ENCODE peak calls at places on chromosomes 7 and 10, in four cellular contexts. I, A, L and U are unnamed samples.

GRCh38 chr10:89419548-89419947 is 5.2 kb downstream of the IFIT5 start:
- DNase-seq in I (no peak), A (no peak), L (no peak), U (peak; percentile 11)

GRCh38 chr7:139681812-139682135 is 96.0 kb downstream of the HIPK2 start:
- DNase-seq in I (no peak), A (no peak), L (no peak), U (no peak)

GRCh38 chr10:87771871-87772500 is 46.0 kb downstream of the ATAD1 start:
- DNase-seq in I (no peak), A (no peak), L (peak; percentile 24), U (peak; percentile 39)

GRCh38 chr10:11874568-11875182 is 51.5 kb downstream of the PROSER2 start:
- DNase-seq in I (no peak), A (peak; percentile 55), L (peak; percentile 77), U (peak; percentile 77)

GRCh38 chr10:125337510-125337909 is 177.1 kb upstream of the CTBP2 start:
- DNase-seq in I (no peak), A (no peak), L (no peak), U (no peak)

GRCh38 chr10:5869156-5869555 is 20.5 kb downstream of the ANKRD16 start:
- DNase-seq in I (no peak), A (no peak), L (no peak), U (no peak)

GRCh38 chr10:29136401-29136800 is 152.5 kb upstream of the LYZL1 start:
- DNase-seq in I (no peak), A (no peak), L (no peak), U (peak; percentile 41)

GRCh38 chr10:23158370-23158769 is 33.7 kb upstream of the PTF1A start:
- DNase-seq in I (no peak), A (peak; percentile 59), L (peak; percentile 79), U (peak; percentile 71)

GRCh38 chr7:6160191-6160623 is 112.2 kb downstream of the CYTH3 start:
- DNase-seq in I (no peak), A (peak; percentile 78), L (peak; percentile 55), U (peak; percentile 13)

GRCh38 chr10:92830478-92831389 is 17.6 kb upstream of the EXOC6 start:
- DNase-seq in I (no peak), A (no peak), L (no peak), U (no peak)

GRCh38 chr10:53463539-53463938 is 691.0 kb upstream of the MBL2 start:
- DNase-seq in I (no peak), A (no peak), L (no peak), U (no peak)

GRCh38 chr10:110214380-110214826 is 7.0 kb downstream of the MXI1 start:
- DNase-seq in I (no peak), A (no peak), L (no peak), U (no peak)

GRCh38 chr10:124516181-124516580 is 54.6 kb downstream of the LHPP start:
- DNase-seq in I (no peak), A (no peak), L (no peak), U (no peak)

GRCh38 chr7:136883046-136883445 is 14.6 kb downstream of the CHRM2 start:
- DNase-seq in I (no peak), A (no peak), L (no peak), U (no peak)

GRCh38 chr10:76950354-76950753 is 687.3 kb downstream of the KCNMA1 start:
- DNase-seq in I (no peak), A (no peak), L (no peak), U (no peak)

DNA sequence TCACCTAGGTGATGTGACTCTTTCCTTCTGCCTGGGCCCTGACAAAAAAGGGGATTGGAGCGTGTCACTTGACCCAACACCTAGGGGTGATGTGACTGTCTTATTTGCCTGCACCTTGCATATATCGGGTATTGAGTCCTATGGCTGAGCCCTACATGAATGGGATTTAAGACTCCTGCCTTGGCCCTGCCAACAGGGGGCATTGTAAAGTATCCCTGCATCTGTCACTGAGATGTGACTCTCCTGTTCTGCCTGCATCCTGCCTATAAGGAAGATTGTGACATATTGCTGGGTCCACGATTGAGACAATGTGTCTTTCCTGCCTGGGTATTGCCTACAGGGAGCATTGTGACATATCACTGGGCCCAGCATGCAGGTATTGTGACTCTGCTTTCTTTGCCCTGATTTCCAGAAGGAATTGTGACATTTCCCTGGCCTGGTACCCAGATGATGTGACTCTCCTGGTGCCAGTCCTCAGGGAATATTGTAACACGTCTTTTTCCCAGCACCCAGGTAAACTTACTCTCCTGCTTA is 14.2 kb upstream of the ZNF107 start:
- DNase-seq in I (peak; percentile 8), A (no peak), L (no peak), U (no peak)
- TF ChIP-seq CTCF in I (no peak), A (no peak), L (no peak), U (no peak)

GRCh38 chr7:12851142-12851541 is 163.7 kb downstream of the ARL4A start:
- DNase-seq in I (no peak), A (no peak), L (peak; percentile 21), U (no peak)

GRCh38 chr7:12851841-12852240 is 164.4 kb downstream of the ARL4A start:
- DNase-seq in I (no peak), A (no peak), L (no peak), U (peak; percentile 7)

DNA sequence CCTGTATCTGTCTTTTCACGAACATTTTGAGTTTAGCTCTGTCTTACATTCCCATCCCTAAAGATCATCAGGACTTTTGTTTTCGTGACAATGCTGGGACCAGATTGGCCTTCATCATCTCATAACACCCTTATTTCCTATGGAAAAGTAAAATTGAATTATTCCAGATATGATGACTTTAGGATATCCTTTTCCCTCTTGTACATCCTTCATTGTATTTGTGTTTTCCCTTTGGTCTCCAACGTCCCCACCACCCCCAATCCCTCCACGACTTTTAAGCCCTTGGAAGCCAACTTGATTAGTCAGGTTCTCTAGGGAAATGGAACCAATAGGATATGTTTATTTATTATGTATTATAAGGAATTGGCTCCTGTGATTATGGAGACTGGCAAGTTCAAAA is 167.6 kb downstream of the ARL4A start:
- DNase-seq in I (no peak), A (no peak), L (no peak), U (no peak)
- TF ChIP-seq CTCF in I (no peak), A (no peak), L (no peak), U (no peak)

DNA sequence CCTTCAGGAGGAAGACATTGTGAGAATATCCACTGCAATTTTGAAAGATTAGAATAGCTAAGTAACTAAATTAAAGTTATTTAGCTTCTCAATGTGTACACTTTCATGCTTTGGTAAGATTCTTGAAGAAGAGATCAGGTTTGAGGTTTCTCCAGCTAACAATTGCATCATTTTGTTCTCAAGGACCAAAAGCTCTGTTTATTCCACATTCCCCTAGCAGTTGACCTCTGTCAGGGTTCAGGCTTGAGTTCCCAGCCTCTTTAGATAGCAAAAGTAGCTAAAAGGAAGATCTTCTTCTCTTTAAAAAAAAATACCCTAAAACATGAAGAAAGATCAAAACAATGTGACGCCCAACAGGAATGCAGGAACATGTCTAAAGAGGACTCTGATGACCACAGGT is 179.4 kb upstream of the IGFBP3 start:
- DNase-seq in I (no peak), A (no peak), L (no peak), U (no peak)
- TF ChIP-seq CTCF in I (no peak), A (no peak), L (no peak), U (no peak)

GRCh38 chr10:99967961-99968360 is 41.8 kb downstream of the DNMBP start:
- DNase-seq in I (no peak), A (no peak), L (no peak), U (no peak)

GRCh38 chr10:99965700-99966099 is 44.0 kb downstream of the DNMBP start:
- DNase-seq in I (no peak), A (no peak), L (no peak), U (no peak)

GRCh38 chr10:99958806-99959205 is 50.9 kb downstream of the DNMBP start:
- DNase-seq in I (no peak), A (no peak), L (no peak), U (no peak)

GRCh38 chr10:99966306-99966705 is 43.4 kb downstream of the DNMBP start:
- DNase-seq in I (no peak), A (no peak), L (peak; percentile 86), U (peak; percentile 78)

GRCh38 chr10:99964791-99965190 is 45.0 kb downstream of the DNMBP start:
- DNase-seq in I (no peak), A (no peak), L (no peak), U (no peak)
- TF ChIP-seq CTCF in I (no peak), A (no peak), L (no peak), U (peak; percentile 12)

GRCh38 chr7:102317231-102318059 is 30.8 kb downstream of the SH2B2 start:
- DNase-seq in I (no peak), A (no peak), L (no peak), U (no peak)
- TF ChIP-seq CTCF in I (no peak), A (no peak), L (no peak), U (no peak)

GRCh38 chr7:1192171-1192676 is 32.2 kb upstream of the ZFAND2A start:
- DNase-seq in I (no peak), A (no peak), L (peak; percentile 34), U (peak; percentile 63)
- TF ChIP-seq CTCF in I (no peak), A (no peak), L (no peak), U (no peak)

GRCh38 chr10:60444494-60445064 is 54.9 kb upstream of the ANK3 start:
- DNase-seq in I (no peak), A (no peak), L (no peak), U (peak; percentile 40)
- TF ChIP-seq CTCF in I (peak; percentile 44), A (peak; percentile 58), L (peak; percentile 69), U (peak; percentile 63)

GRCh38 chr7:98872328-98872924 is 2.6 kb upstream of the TMEM130 start:
- DNase-seq in I (peak; percentile 9), A (no peak), L (no peak), U (peak; percentile 46)
- TF ChIP-seq CTCF in I (no peak), A (peak; percentile 58), L (peak; percentile 2), U (no peak)